ENCODE peak calls at places on chromosomes 4 and X, in four cellular contexts. One of them, this sample, is unnamed.

GRCh38 chr4:91502365-91502764 is 801.4 kb upstream of the GRID2 start:
- DNase-seq in stomach: no peak
- DNase-seq in lower leg skin: no peak
- DNase-seq in CD8-positive, alpha-beta T cell: no peak
- DNase-seq in this sample: no peak

GRCh38 chr4:173403051-173403450 is 4.1 kb upstream of the SCRG1 start:
- DNase-seq in stomach: no peak
- DNase-seq in lower leg skin: no peak
- DNase-seq in CD8-positive, alpha-beta T cell: no peak
- DNase-seq in this sample: no peak

GRCh38 chr4:101711590-101712255 is 78.8 kb upstream of the BANK1 start:
- DNase-seq in stomach: no peak
- DNase-seq in lower leg skin: no peak
- DNase-seq in CD8-positive, alpha-beta T cell: no peak
- DNase-seq in this sample: no peak

GRCh38 chr4:5378002-5378401 is 326.7 kb downstream of the STK32B start:
- DNase-seq in stomach: no peak
- DNase-seq in lower leg skin: no peak
- DNase-seq in CD8-positive, alpha-beta T cell: no peak
- DNase-seq in this sample: no peak

GRCh38 chr4:132056466-132056865 is 1092.6 kb upstream of the PCDH10 start:
- DNase-seq in stomach: no peak
- DNase-seq in lower leg skin: no peak
- DNase-seq in CD8-positive, alpha-beta T cell: no peak
- DNase-seq in this sample: no peak

GRCh38 chrX:49282647-49283011 is 13.0 kb downstream of the PPP1R3F start:
- DNase-seq in stomach: peak
- DNase-seq in lower leg skin: no peak
- DNase-seq in CD8-positive, alpha-beta T cell: no peak
- DNase-seq in this sample: no peak

GRCh38 chr4:907691-908437 is 24.3 kb downstream of the GAK start:
- DNase-seq in stomach: no peak
- DNase-seq in lower leg skin: no peak
- DNase-seq in CD8-positive, alpha-beta T cell: no peak
- DNase-seq in this sample: no peak

GRCh38 chrX:93673056-93673868 is at the start of gene NAP1L3:
- DNase-seq in stomach: peak
- DNase-seq in lower leg skin: peak
- DNase-seq in CD8-positive, alpha-beta T cell: peak
- DNase-seq in this sample: peak

GRCh38 chr4:99653921-99654890 is 3.4 kb downstream of the C4orf54 start:
- DNase-seq in stomach: no peak
- DNase-seq in lower leg skin: no peak
- DNase-seq in CD8-positive, alpha-beta T cell: no peak
- DNase-seq in this sample: no peak

GRCh38 chr4:128718793-128719192 is 90.7 kb upstream of the JADE1 start:
- DNase-seq in stomach: no peak
- DNase-seq in lower leg skin: no peak
- DNase-seq in CD8-positive, alpha-beta T cell: no peak
- DNase-seq in this sample: no peak

GRCh38 chr4:139279723-139280620 is at the start of gene MGARP:
- DNase-seq in stomach: no peak
- DNase-seq in lower leg skin: no peak
- DNase-seq in CD8-positive, alpha-beta T cell: peak
- DNase-seq in this sample: peak

GRCh38 chrX:19554786-19555185 is 39.5 kb upstream of the MAP3K15 start:
- DNase-seq in stomach: no peak
- DNase-seq in lower leg skin: no peak
- DNase-seq in CD8-positive, alpha-beta T cell: no peak
- DNase-seq in this sample: no peak

GRCh38 chr4:109278594-109279031 is 23.8 kb downstream of the COL25A1 start:
- DNase-seq in stomach: no peak
- DNase-seq in lower leg skin: no peak
- DNase-seq in CD8-positive, alpha-beta T cell: no peak
- DNase-seq in this sample: no peak

GRCh38 chr4:98728433-98728832 is 70.0 kb upstream of the TSPAN5 start:
- DNase-seq in stomach: no peak
- DNase-seq in lower leg skin: no peak
- DNase-seq in CD8-positive, alpha-beta T cell: no peak
- DNase-seq in this sample: no peak

GRCh38 chrX:69959712-69960111 is 90.0 kb downstream of the AWAT2 start:
- DNase-seq in stomach: no peak
- DNase-seq in lower leg skin: no peak
- DNase-seq in CD8-positive, alpha-beta T cell: no peak
- DNase-seq in this sample: no peak

GRCh38 chr4:16224264-16224663 is 2.0 kb downstream of the TAPT1 start:
- DNase-seq in stomach: no peak
- DNase-seq in lower leg skin: no peak
- DNase-seq in CD8-positive, alpha-beta T cell: no peak
- DNase-seq in this sample: no peak

GRCh38 chrX:23035493-23035892 is 35.7 kb downstream of the DDX53 start:
- DNase-seq in stomach: no peak
- DNase-seq in lower leg skin: no peak
- DNase-seq in CD8-positive, alpha-beta T cell: no peak
- DNase-seq in this sample: no peak

GRCh38 chr4:109708435-109708834 is 5.2 kb upstream of the CASP6 start:
- DNase-seq in stomach: no peak
- DNase-seq in lower leg skin: no peak
- DNase-seq in CD8-positive, alpha-beta T cell: no peak
- DNase-seq in this sample: no peak

GRCh38 chrX:17737707-17738001 is 361 bp downstream of the SCML1 start:
- DNase-seq in stomach: no peak
- DNase-seq in lower leg skin: no peak
- DNase-seq in CD8-positive, alpha-beta T cell: peak
- DNase-seq in this sample: no peak

GRCh38 chr4:70993181-70994068 is at the start of gene DCK:
- DNase-seq in stomach: peak
- DNase-seq in lower leg skin: peak
- DNase-seq in CD8-positive, alpha-beta T cell: peak
- DNase-seq in this sample: peak

GRCh38 chrX:41732260-41732659 is 8.3 kb downstream of the GPR82 start:
- DNase-seq in stomach: no peak
- DNase-seq in lower leg skin: no peak
- DNase-seq in CD8-positive, alpha-beta T cell: no peak
- DNase-seq in this sample: no peak

GRCh38 chrX:13658602-13659001 is 5.7 kb downstream of the TCEANC start:
- DNase-seq in stomach: no peak
- DNase-seq in lower leg skin: no peak
- DNase-seq in CD8-positive, alpha-beta T cell: no peak
- DNase-seq in this sample: no peak

GRCh38 chr4:16616981-16617380 is 281.5 kb downstream of the LDB2 start:
- DNase-seq in stomach: no peak
- DNase-seq in lower leg skin: no peak
- DNase-seq in CD8-positive, alpha-beta T cell: no peak
- DNase-seq in this sample: no peak

GRCh38 chr4:77636902-77637301 is 31.3 kb downstream of the CXCL13 start:
- DNase-seq in stomach: peak
- DNase-seq in lower leg skin: no peak
- DNase-seq in CD8-positive, alpha-beta T cell: no peak
- DNase-seq in this sample: peak

GRCh38 chr4:102518703-102519131 is 17.6 kb downstream of the NFKB1 start:
- DNase-seq in stomach: no peak
- DNase-seq in lower leg skin: no peak
- DNase-seq in CD8-positive, alpha-beta T cell: no peak
- DNase-seq in this sample: no peak

GRCh38 chrX:137032841-137033773 is 688 bp downstream of the GPR101 start:
- DNase-seq in stomach: no peak
- DNase-seq in lower leg skin: no peak
- DNase-seq in CD8-positive, alpha-beta T cell: no peak
- DNase-seq in this sample: no peak

GRCh38 chrX:137031517-137032377 is 2.0 kb downstream of the GPR101 start:
- DNase-seq in stomach: no peak
- DNase-seq in lower leg skin: no peak
- DNase-seq in CD8-positive, alpha-beta T cell: no peak
- DNase-seq in this sample: no peak

GRCh38 chrX:137032378-137032694 is 1.5 kb downstream of the GPR101 start:
- DNase-seq in stomach: no peak
- DNase-seq in lower leg skin: no peak
- DNase-seq in CD8-positive, alpha-beta T cell: no peak
- DNase-seq in this sample: no peak

GRCh38 chrX:137034508-137034872 is 695 bp upstream of the GPR101 start:
- DNase-seq in stomach: no peak
- DNase-seq in lower leg skin: no peak
- DNase-seq in CD8-positive, alpha-beta T cell: no peak
- DNase-seq in this sample: no peak

GRCh38 chrX:137033774-137034507 is at the start of gene GPR101:
- DNase-seq in stomach: no peak
- DNase-seq in lower leg skin: no peak
- DNase-seq in CD8-positive, alpha-beta T cell: no peak
- DNase-seq in this sample: no peak
- H3K4me3 ChIP-seq in stomach: peak
- H3K4me3 ChIP-seq in lower leg skin: no peak
- H3K4me3 ChIP-seq in CD8-positive, alpha-beta T cell: peak
- H3K4me3 ChIP-seq in this sample: no peak

DNA sequence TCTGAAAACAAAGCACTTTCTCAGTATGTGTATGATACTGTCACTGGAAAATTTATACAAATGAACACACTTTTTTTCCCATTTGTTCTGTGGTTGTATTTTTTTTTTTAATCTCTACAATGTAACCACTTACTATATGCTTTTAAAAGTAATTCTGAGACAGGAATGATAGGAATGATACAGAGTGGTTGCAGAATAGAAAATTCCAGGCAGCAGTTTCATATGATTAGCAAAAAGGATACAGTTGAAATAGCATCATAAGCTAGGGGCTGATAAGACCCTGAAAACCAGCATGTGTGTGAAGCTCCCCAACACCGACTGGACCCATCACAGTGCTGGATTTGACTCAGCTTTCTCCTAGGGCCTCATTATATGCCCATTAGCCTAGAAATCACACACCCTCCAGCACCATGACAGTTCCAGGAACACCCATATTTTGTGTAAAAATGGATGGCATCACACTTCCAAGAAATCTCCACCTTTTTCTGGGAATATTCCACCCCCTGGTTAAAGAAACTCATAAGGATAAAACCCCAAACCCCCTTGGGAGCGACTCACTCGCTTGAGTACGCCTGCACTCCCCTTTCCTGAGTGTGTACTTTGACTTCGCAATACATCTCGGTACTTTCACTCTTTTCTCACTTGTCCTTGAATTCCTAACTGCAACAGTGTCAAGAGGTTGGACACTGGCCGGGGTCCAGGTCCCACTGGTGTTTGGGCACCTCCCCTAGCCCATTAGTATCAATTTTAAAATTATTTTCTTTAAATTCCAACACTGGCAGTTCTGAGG is 77.4 kb upstream of the AGA start:
- DNase-seq in stomach: no peak
- DNase-seq in lower leg skin: no peak
- DNase-seq in CD8-positive, alpha-beta T cell: no peak
- DNase-seq in this sample: no peak
- H3K4me3 ChIP-seq in stomach: no peak
- H3K4me3 ChIP-seq in lower leg skin: no peak
- H3K4me3 ChIP-seq in CD8-positive, alpha-beta T cell: no peak
- H3K4me3 ChIP-seq in this sample: no peak

GRCh38 chr4:38819569-38819968 is 15.0 kb upstream of the TLR1 start:
- DNase-seq in stomach: no peak
- DNase-seq in lower leg skin: no peak
- DNase-seq in CD8-positive, alpha-beta T cell: no peak
- DNase-seq in this sample: no peak
- H3K4me3 ChIP-seq in stomach: no peak
- H3K4me3 ChIP-seq in lower leg skin: no peak
- H3K4me3 ChIP-seq in CD8-positive, alpha-beta T cell: no peak
- H3K4me3 ChIP-seq in this sample: no peak

DNA sequence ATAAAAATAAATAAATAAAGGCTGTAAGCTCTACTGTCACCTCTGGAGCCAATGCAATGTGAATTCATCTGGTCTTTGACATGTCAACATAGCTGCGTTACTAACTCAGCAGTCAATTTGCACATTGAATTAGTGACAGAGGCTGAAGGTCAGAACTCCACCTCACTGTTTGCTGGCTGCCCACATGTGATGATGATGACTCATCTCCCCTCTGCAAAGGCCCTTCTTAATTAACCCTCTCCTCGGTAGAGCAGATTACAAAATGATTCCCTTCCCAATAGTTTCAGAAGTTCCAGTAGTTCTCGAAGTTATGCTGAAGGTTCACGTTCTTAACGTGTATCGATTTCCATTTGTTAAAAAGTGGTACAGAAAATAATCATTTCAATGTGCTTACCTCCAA is 1626.0 kb upstream of the TENM3 start:
- DNase-seq in stomach: no peak
- DNase-seq in lower leg skin: no peak
- DNase-seq in CD8-positive, alpha-beta T cell: no peak
- DNase-seq in this sample: no peak
- H3K4me3 ChIP-seq in stomach: no peak
- H3K4me3 ChIP-seq in lower leg skin: no peak
- H3K4me3 ChIP-seq in CD8-positive, alpha-beta T cell: no peak
- H3K4me3 ChIP-seq in this sample: no peak

DNA sequence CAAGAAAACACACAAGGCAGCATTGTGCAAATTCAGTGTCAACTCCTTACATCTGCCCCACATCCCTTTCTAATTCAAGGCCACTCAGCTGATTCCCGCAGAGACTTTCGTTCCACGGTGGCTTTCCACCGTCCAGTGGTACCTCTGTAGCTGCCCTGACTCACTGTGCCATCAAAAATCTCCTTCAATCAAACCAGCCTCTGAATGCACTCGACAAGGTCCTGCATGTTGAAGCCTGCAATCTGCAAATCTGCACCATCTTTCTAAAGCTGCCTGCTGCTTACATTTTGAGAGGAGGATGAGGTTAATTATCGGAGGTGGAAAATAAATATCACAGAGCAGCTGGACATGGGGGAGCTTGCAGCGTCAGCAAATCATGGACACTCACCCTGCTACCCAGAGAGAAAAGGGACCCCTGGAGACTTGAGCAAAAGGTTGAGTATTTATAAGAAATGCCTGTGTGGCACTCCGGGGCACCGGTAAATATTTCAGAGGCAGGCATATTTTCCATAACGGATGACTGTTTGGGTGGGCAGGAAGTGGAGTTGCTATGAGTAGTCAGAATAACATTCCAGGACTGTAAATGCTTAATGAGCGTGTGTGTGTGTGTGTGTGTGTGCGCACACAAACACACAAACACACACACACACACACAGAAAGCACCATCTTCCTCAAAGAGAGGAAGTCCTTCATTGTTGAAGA is 74.8 kb downstream of the MXRA5 start:
- DNase-seq in stomach: no peak
- DNase-seq in lower leg skin: no peak
- DNase-seq in CD8-positive, alpha-beta T cell: no peak
- DNase-seq in this sample: no peak
- H3K4me3 ChIP-seq in stomach: no peak
- H3K4me3 ChIP-seq in lower leg skin: no peak
- H3K4me3 ChIP-seq in CD8-positive, alpha-beta T cell: no peak
- H3K4me3 ChIP-seq in this sample: peak